ENCODE peak calls at places on chromosomes 12 and 14, in seven cellular contexts. P is stomach, K is HCT116, Q is GM23338, V is suprapubic skin, N is breast epithelium, C is esophagus muscularis mucosa. F is an unnamed sample.

GRCh38 chr12:47707355-47707754 is 1.5 kb upstream of the RPAP3 start:
- DNase-seq in P (no peak), K (no peak), Q (no peak), V (no peak), N (no peak), C (peak; percentile 17), F (no peak)

GRCh38 chr14:63542231-63542999 is 762 bp downstream of the PPP2R5E start:
- DNase-seq in P (no peak), K (no peak), Q (peak; percentile 67), V (peak; percentile 83), N (peak; percentile 20), C (no peak), F (peak; percentile 14)

GRCh38 chr14:36915089-36915488 is 253.4 kb downstream of the PAX9 start:
- DNase-seq in P (no peak), K (no peak), Q (no peak), V (no peak), N (no peak), C (no peak), F (no peak)

GRCh38 chr12:78210894-78211302 is 380.2 kb downstream of the NAV3 start:
- DNase-seq in P (no peak), K (no peak), Q (no peak), V (no peak), N (no peak), C (no peak), F (no peak)

GRCh38 chr12:9694220-9694619 is 24.7 kb downstream of the CLEC2D start:
- DNase-seq in P (no peak), K (no peak), Q (no peak), V (no peak), N (no peak), C (no peak), F (no peak)

GRCh38 chr12:7588703-7589329 is 76.9 kb downstream of the APOBEC1 start:
- DNase-seq in P (peak; percentile 54), K (peak; percentile 76), Q (peak; percentile 77), V (no peak), N (no peak), C (no peak), F (peak; percentile 33)

GRCh38 chr12:45948546-45948945 is 41.8 kb downstream of the SCAF11 start:
- DNase-seq in P (no peak), K (no peak), Q (no peak), V (no peak), N (no peak), C (no peak), F (no peak)

GRCh38 chr12:66182956-66183355 is 6.1 kb upstream of the IRAK3 start:
- DNase-seq in P (no peak), K (no peak), Q (no peak), V (no peak), N (no peak), C (no peak), F (no peak)

GRCh38 chr12:131527092-131527491 is 183.8 kb upstream of the SFSWAP start:
- DNase-seq in P (no peak), K (no peak), Q (no peak), V (no peak), N (no peak), C (no peak), F (no peak)

GRCh38 chr12:27614866-27615265 is 81.4 kb upstream of the REP15 start:
- DNase-seq in P (no peak), K (no peak), Q (no peak), V (no peak), N (no peak), C (no peak), F (no peak)

GRCh38 chr14:42407153-42407552 is 800.5 kb downstream of the LRFN5 start:
- DNase-seq in P (no peak), K (no peak), Q (no peak), V (no peak), N (no peak), C (no peak), F (no peak)

DNA sequence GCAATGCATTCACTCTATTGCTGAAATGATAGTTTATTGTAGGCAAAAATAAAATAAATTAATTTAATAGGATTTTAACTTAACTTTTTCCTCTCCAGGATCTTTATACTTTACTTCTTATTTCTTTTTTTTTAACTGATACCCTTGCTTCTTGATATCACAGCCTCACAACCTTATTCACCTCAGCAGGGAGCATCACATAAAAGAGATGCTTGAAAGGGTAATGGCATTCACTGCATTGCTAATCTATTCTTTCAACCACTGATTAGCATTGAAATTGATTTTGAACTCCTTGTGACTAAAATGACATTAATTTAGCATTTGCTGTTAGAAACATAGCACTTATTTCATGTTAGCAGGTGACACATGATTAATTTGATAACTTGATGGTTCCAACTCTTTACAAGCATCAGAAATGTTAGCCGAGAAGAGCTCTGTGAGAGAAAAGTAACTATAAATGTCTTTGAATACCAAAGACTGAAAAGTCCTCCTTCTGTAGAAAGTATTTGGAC is 689.5 kb upstream of the MGAT4C start:
- DNase-seq in P (no peak), K (no peak), Q (peak; percentile 65), V (no peak), N (no peak), C (no peak), F (no peak)
- TF ChIP-seq POLR2AphosphoS5 in P (no peak), K (no peak), Q (no peak), V (no peak), N (no peak), C (no peak), F (no peak)

GRCh38 chr14:50967719-50968266 is 23.5 kb upstream of the PYGL start:
- DNase-seq in P (no peak), K (no peak), Q (no peak), V (no peak), N (no peak), C (no peak), F (no peak)
- H3K4me1 ChIP-seq in P (peaks cover 11% of the 10 kb centered on the region), K (no peaks in the 10 kb centered on the region), Q (no peaks in the 10 kb centered on the region), V (no peaks in the 10 kb centered on the region), N (no peaks in the 10 kb centered on the region), C (peaks cover 14% of the 10 kb centered on the region), F (no peaks in the 10 kb centered on the region)

GRCh38 chr12:92136883-92137582 is 8.6 kb downstream of the BTG1 start:
- DNase-seq in P (no peak), K (peak; percentile 49), Q (peak; percentile 48), V (no peak), N (no peak), C (no peak), F (no peak)
- H3K4me3 ChIP-seq in P (peak overlapping the region; percentile 81), K (no peak overlapping the region), Q (peak overlapping the region; percentile 9), V (peak overlapping the region; percentile 83), N (no peak overlapping the region), C (peak overlapping the region; percentile 93), F (peak overlapping the region; percentile 77)

DNA sequence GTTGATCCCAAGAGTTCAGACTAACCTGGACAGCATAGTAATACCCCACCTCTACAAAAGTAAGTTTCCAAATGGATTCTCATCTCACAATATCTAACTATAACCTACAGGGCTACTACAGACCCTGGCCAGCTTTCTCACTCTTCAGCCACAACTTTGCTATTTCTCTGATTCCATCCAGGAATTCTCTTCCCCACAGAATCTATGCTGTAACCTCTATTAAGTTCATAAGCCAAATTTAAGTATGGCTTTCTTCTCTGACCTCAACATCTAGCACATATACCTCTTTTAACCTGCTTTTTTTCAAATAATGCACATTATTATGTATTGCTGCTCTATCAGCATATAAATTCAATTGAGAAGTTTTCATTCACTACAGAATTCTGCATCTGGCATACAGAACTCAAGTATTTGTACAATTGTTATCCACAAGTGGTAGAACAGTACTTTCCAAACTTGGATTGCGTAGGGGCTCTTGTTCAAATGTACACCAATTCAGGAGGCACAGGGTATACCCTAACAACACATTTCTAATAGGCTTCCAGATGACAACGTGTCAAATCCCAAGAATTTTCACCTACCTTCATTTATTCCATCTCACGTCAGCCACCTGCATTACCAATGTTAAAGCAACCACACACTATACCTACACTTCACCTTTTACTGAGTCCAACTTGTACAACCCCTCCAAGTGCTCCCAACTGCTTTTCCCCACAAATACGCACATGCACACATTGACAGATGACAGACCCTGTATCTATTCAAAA is 3.8 kb downstream of the RPS29 start:
- DNase-seq in P (no peak), K (no peak), Q (no peak), V (no peak), N (no peak), C (no peak), F (no peak)
- TF ChIP-seq POLR2AphosphoS5 in P (no peak), K (peak; percentile 72), Q (peak; percentile 32), V (no peak), N (no peak), C (no peak), F (no peak)

DNA sequence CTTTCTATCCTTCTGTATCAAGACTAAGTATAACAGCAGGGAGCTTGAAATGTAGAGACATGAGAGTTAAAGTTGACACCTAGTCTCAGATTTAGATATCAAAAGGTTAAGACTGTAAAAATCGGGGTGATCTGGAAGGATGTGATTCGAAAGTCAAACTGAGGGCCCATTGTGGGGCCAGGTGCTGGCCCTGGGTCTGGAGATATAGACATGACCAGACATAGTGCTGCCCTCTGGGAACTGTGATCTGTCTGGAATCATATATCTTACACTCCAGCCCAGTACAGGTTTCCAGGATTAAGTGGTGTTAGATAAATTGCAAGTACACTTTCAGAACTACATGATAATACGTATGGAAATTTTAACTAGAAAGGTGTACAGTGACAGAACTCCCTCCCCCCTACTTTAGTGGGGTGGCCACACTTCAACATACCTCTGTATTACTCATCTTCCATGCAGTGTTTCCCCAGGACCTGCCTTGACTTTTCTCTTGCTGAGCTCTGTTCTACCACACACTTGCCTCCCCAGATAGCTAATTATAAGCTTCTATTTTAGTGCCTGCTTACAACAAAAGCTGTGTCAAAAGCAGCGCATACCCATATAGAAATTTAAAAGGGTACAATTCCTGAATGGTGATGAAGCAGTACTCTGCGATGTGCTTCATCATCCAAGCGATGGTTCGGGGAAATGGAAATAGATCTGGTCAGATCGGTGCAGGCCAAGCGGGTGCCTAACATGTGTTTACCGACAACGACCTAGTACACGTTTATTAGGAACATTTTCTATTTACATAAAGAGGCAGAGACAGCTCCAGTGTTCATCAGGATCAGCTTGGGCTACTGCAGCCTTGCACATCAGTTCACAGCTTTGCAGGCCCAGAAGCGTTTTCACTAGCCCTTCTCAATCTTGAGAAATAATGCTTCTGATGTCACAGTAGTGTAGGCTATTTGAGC is 68.7 kb downstream of the ARF6 start:
- DNase-seq in P (no peak), K (no peak), Q (no peak), V (no peak), N (no peak), C (no peak), F (peak; percentile 56)
- H3K4me1 ChIP-seq in P (peaks cover 8% of the 10 kb centered on the region), K (peaks cover 49% of the 10 kb centered on the region), Q (peaks cover 11% of the 10 kb centered on the region), V (peaks cover 23% of the 10 kb centered on the region), N (peaks cover 12% of the 10 kb centered on the region), C (no peaks in the 10 kb centered on the region), F (peaks cover 18% of the 10 kb centered on the region)

GRCh38 chr14:99327050-99327449 is 55.1 kb upstream of the BCL11B start:
- DNase-seq in P (no peak), K (no peak), Q (no peak), V (peak; percentile 26), N (peak; percentile 8), C (no peak), F (no peak)
- H3K4me3 ChIP-seq in P (no peak overlapping the region), K (no peak overlapping the region), Q (no peak overlapping the region), V (no peak overlapping the region), N (no peak overlapping the region), C (no peak overlapping the region), F (no peak overlapping the region)